ENCODE peak calls at places on chromosomes 4 and X, in five cellular contexts. K, S, R, L and W are unnamed samples.
A peak's percentile ranks its signal among the peaks of the same experiment; 100 is the strongest.

GRCh38 chr4:174714393-174715211 is 114.4 kb downstream of the GLRA3 start:
- DNase-seq in K (peak; percentile 70), S (peak; percentile 49), R (peak; percentile 12), L (peak; percentile 56), W (peak; percentile 54)

GRCh38 chr4:107050525-107051135 is 14.5 kb upstream of the DKK2 start:
- DNase-seq in K (peak; percentile 18), S (no peak), R (no peak), L (peak; percentile 7), W (no peak)

GRCh38 chr4:2058264-2059033 is 678 bp upstream of the NAT8L start:
- DNase-seq in K (peak; percentile 46), S (no peak), R (no peak), L (no peak), W (no peak)

GRCh38 chrX:2538016-2538415 is 37.2 kb upstream of the DHRSX start:
- DNase-seq in K (no peak), S (no peak), R (no peak), L (no peak), W (no peak)

GRCh38 chrX:125953769-125954168 is 212.3 kb downstream of the DCAF12L2 start:
- DNase-seq in K (no peak), S (no peak), R (no peak), L (no peak), W (no peak)

GRCh38 chr4:84503495-84504437 is 4.7 kb upstream of the NKX6-1 start:
- DNase-seq in K (peak; percentile 87), S (peak; percentile 68), R (peak; percentile 42), L (peak; percentile 63), W (peak; percentile 80)

GRCh38 chr4:24736066-24736465 is 59.3 kb upstream of the SOD3 start:
- DNase-seq in K (peak; percentile 79), S (peak; percentile 11), R (no peak), L (no peak), W (no peak)

GRCh38 chr4:2363056-2363719 is 55.3 kb downstream of the ZFYVE28 start:
- DNase-seq in K (no peak), S (no peak), R (no peak), L (no peak), W (no peak)

GRCh38 chrX:20173305-20173704 is 31.7 kb upstream of the EIF1AX start:
- DNase-seq in K (no peak), S (no peak), R (no peak), L (no peak), W (no peak)

GRCh38 chrX:16076834-16077233 is 46.5 kb upstream of the GRPR start:
- DNase-seq in K (no peak), S (no peak), R (no peak), L (peak; percentile 15), W (no peak)

GRCh38 chr4:185585211-185585610 is 49.9 kb upstream of the PDLIM3 start:
- DNase-seq in K (no peak), S (no peak), R (no peak), L (no peak), W (no peak)

GRCh38 chr4:148845609-148846008 is 403.4 kb upstream of the NR3C2 start:
- DNase-seq in K (no peak), S (no peak), R (no peak), L (no peak), W (no peak)

GRCh38 chrX:23919706-23920320 is 12.0 kb downstream of the CXorf58 start:
- DNase-seq in K (no peak), S (no peak), R (no peak), L (no peak), W (no peak)

GRCh38 chr4:7388627-7389026 is 46.1 kb downstream of the PSAPL1 start:
- DNase-seq in K (no peak), S (no peak), R (no peak), L (no peak), W (no peak)

GRCh38 chrX:148298737-148299136 is 201.7 kb upstream of the AFF2 start:
- DNase-seq in K (no peak), S (no peak), R (no peak), L (no peak), W (peak; percentile 61)

GRCh38 chr4:69717778-69718177 is 42.6 kb downstream of the SULT1B1 start:
- DNase-seq in K (no peak), S (no peak), R (no peak), L (no peak), W (no peak)